ENCODE peak calls at places on chromosomes 16 and 17, in five cellular contexts. Z is Peyer's patch, A is MCF 10A, Y is AG09319, G is cardiac fibroblast. R is an unnamed sample.
A peak's percentile ranks its signal among the peaks of the same experiment; 100 is the strongest.

GRCh38 chr17:72118588-72119279 is 2.1 kb upstream of the SOX9 start:
- DNase-seq in Z (no peak), A (peak; percentile 85), Y (no peak), G (peak; percentile 91), R (no peak)

GRCh38 chr17:19769946-19770652 is 22.0 kb upstream of the ALDH3A1 start:
- DNase-seq in Z (no peak), A (no peak), Y (peak; percentile 23), G (peak; percentile 50), R (no peak)

GRCh38 chr17:50076591-50077235 is 18.4 kb upstream of the PDK2 start:
- DNase-seq in Z (no peak), A (no peak), Y (no peak), G (no peak), R (no peak)

GRCh38 chr17:38563362-38564253 is 42.1 kb downstream of the SRCIN1 start:
- DNase-seq in Z (no peak), A (no peak), Y (no peak), G (no peak), R (no peak)

GRCh38 chr16:4468972-4469371 is 5.5 kb downstream of the NMRAL1 start:
- DNase-seq in Z (no peak), A (no peak), Y (no peak), G (no peak), R (no peak)

GRCh38 chr17:43118679-43119615 is 6.2 kb downstream of the BRCA1 start:
- DNase-seq in Z (no peak), A (no peak), Y (no peak), G (peak; percentile 48), R (no peak)

GRCh38 chr17:33049781-33050414 is 58.3 kb downstream of the SPACA3 start:
- DNase-seq in Z (no peak), A (peak; percentile 79), Y (peak; percentile 15), G (peak; percentile 58), R (no peak)

GRCh38 chr17:34391241-34391640 is 28.2 kb upstream of the CCL1 start:
- DNase-seq in Z (no peak), A (no peak), Y (no peak), G (no peak), R (no peak)

GRCh38 chr17:49646391-49647255 is 31.3 kb downstream of the SPOP start:
- DNase-seq in Z (no peak), A (peak; percentile 76), Y (no peak), G (peak; percentile 59), R (no peak)

GRCh38 chr16:85420501-85421337 is 192.4 kb upstream of the GSE1 start:
- DNase-seq in Z (peak; percentile 47), A (peak; percentile 38), Y (no peak), G (peak; percentile 57), R (peak; percentile 52)

GRCh38 chr17:76131692-76132573 is 9.1 kb downstream of the FOXJ1 start:
- DNase-seq in Z (no peak), A (peak; percentile 85), Y (no peak), G (no peak), R (no peak)

GRCh38 chr16:57277586-57277985 is 6.9 kb downstream of the PLLP start:
- DNase-seq in Z (no peak), A (peak; percentile 94), Y (no peak), G (peak; percentile 46), R (no peak)

GRCh38 chr16:30068750-30069574 is 3.4 kb downstream of the ALDOA start:
- DNase-seq in Z (no peak), A (peak; percentile 45), Y (no peak), G (peak; percentile 43), R (no peak)

GRCh38 chr17:20825539-20825938 is 217.3 kb downstream of the USP22 start:
- DNase-seq in Z (no peak), A (no peak), Y (no peak), G (no peak), R (no peak)

GRCh38 chr17:81398170-81398854 is 3.1 kb downstream of the BAHCC1 start:
- DNase-seq in Z (no peak), A (peak; percentile 37), Y (no peak), G (peak; percentile 75), R (no peak)

GRCh38 chr16:8866118-8866883 is 2.5 kb downstream of the CARHSP1 start:
- DNase-seq in Z (no peak), A (no peak), Y (no peak), G (peak; percentile 75), R (no peak)

GRCh38 chr17:75909812-75910274 is 5.2 kb upstream of the MRPL38 start:
- DNase-seq in Z (no peak), A (peak; percentile 56), Y (no peak), G (peak; percentile 28), R (no peak)

GRCh38 chr17:79800325-79801155 is 3.7 kb upstream of the CBX8 start:
- DNase-seq in Z (no peak), A (peak; percentile 70), Y (no peak), G (peak; percentile 52), R (no peak)

GRCh38 chr16:13909872-13910303 is 10.1 kb upstream of the ERCC4 start:
- DNase-seq in Z (no peak), A (peak; percentile 12), Y (no peak), G (peak; percentile 99), R (no peak)

GRCh38 chr17:47057831-47058230 is 78.8 kb upstream of the RPRML start:
- DNase-seq in Z (no peak), A (no peak), Y (no peak), G (no peak), R (no peak)

GRCh38 chr16:88060524-88061219 is 109.4 kb downstream of the BANP start:
- DNase-seq in Z (no peak), A (no peak), Y (no peak), G (no peak), R (no peak)
- TF ChIP-seq CTCF in Z (no peak), A (no peak), Y (no peak), G (no peak), R (peak; percentile 5)

GRCh38 chr17:18370761-18371160 is 6.8 kb upstream of the EVPLL start:
- DNase-seq in Z (no peak), A (no peak), Y (no peak), G (no peak), R (no peak)
- TF ChIP-seq CTCF in Z (no peak), A (no peak), Y (no peak), G (no peak), R (no peak)

GRCh38 chr16:54934536-54935410 is 4.1 kb downstream of the IRX5 start:
- DNase-seq in Z (no peak), A (peak; percentile 78), Y (no peak), G (no peak), R (no peak)
- TF ChIP-seq CTCF in Z (no peak), A (peak; percentile 55), Y (no peak), G (no peak), R (no peak)

GRCh38 chr17:28718990-28719433 is 773 bp upstream of the RPL23A start:
- DNase-seq in Z (no peak), A (no peak), Y (no peak), G (no peak), R (no peak)

GRCh38 chr17:28718317-28718672 is 627 bp upstream of the RAB34 start:
- DNase-seq in Z (no peak), A (no peak), Y (no peak), G (peak; percentile 67), R (no peak)

GRCh38 chr17:28715217-28715616 is 2.5 kb downstream of the RAB34 start:
- DNase-seq in Z (no peak), A (no peak), Y (no peak), G (no peak), R (no peak)

GRCh38 chr17:28716740-28717577 is 709 bp downstream of the RAB34 start:
- DNase-seq in Z (no peak), A (peak; percentile 43), Y (no peak), G (peak; percentile 65), R (no peak)

DNA sequence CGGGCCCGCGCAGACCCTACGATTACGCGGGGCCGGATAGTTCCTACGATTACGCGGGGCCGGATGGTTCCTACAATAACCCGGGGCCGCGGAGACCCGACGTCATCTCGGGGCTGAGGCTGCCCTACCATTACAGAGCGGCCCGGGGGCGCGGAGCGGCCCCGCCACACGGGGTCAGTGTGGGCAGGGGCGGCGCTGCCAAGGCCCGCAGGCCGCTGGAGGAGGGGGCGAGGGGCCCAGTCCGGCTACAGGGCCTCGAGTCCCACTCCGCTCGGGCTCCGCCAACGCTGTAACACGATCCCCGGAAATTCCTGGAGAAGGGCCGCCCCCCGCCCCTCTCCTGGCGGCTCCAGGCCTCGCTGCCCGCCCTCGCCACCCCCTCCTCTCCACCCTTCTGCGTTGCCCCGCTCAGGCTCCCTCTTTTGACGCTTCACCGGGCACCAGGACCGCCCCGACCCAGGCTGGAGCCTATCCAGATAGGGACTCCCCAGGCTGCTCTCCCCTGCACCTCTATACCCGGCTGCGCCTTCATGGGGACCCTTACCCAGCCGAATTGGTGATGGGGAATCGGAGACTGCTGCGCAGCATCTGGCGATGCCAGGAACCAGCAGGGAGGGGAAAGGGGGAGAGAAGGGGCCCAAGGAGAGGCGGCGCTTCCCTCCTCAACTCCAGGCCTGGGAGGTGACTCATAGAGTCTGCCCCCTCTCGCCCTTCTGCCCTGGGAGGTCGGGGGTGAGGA is at the start of gene RAB34:
- DNase-seq in Z (peak; percentile 52), A (peak; percentile 90), Y (peak; percentile 78), G (peak; percentile 95), R (no peak)
- TF ChIP-seq CTCF in Z (no peak), A (peak; percentile 26), Y (no peak), G (no peak), R (no peak)

DNA sequence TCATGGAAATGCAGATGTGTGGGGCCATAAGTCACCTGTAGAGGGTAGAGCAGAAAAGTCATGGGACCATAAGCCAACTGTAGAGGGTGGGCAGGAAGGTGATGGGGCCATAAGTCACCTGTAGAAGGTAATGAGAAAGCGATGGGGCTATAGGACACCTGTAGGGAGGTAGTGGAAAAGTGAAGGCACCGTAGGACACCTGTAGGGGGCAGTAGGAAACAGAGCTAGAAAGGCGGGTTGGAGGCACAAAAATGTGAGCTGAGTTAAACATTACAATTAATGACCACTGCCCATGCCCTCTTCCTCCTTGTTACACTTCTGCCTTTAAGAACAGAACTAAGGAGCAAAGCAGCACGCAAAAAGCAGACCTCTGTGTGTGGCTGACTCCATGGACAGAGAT is 150.1 kb downstream of the SHISA6 start:
- DNase-seq in Z (no peak), A (no peak), Y (no peak), G (no peak), R (no peak)
- TF ChIP-seq CTCF in Z (no peak), A (peak; percentile 33), Y (no peak), G (no peak), R (no peak)

R was measured in D721Med.